ENCODE peak calls at places on chromosomes 6 and 20, in nine cellular contexts. D is GM23338; K is kidney; I is transverse colon; H is caudate nucleus; E is effector memory CD8-positive, alpha-beta T cell; O is DND-41; W is cardiac muscle cell; M is activated CD4-positive, CD25-positive, alpha-beta regulatory T cell treated with anti-CD3 and anti-CD28 coated beads, Interleukin-2, amount 50 U/mL, for 72 hours. Y is an unnamed sample.

GRCh38 chr6:11092654-11093053 is 980 bp upstream of the SMIM13 start:
- DNase-seq in D (no peak), K (no peak), I (no peak), H (no peak), E (no peak), O (no peak), W (no peak), M (no peak), Y (no peak)

GRCh38 chr6:166430269-166430668 is 47.5 kb upstream of the MPC1 start:
- DNase-seq in D (no peak), K (peak), I (no peak), H (no peak), E (no peak), O (no peak), W (no peak), M (no peak), Y (no peak)

GRCh38 chr6:116191881-116192280 is 62.0 kb downstream of the TSPYL4 start:
- DNase-seq in D (no peak), K (no peak), I (no peak), H (no peak), E (no peak), O (no peak), W (no peak), M (no peak), Y (no peak)

GRCh38 chr6:30885481-30885998 is 1.2 kb downstream of the DDR1 start:
- DNase-seq in D (peak), K (no peak), I (peak), H (peak), E (no peak), O (no peak), W (peak), M (peak), Y (peak)

GRCh38 chr20:23228912-23229311 is 121.7 kb upstream of the NXT1 start:
- DNase-seq in D (no peak), K (no peak), I (no peak), H (no peak), E (no peak), O (no peak), W (no peak), M (no peak), Y (no peak)

GRCh38 chr6:168864541-168865495 is 388.8 kb downstream of the THBS2 start:
- DNase-seq in D (no peak), K (no peak), I (no peak), H (peak), E (no peak), O (no peak), W (no peak), M (no peak), Y (no peak)

GRCh38 chr20:50969912-50970311 is 11.3 kb downstream of the MOCS3 start:
- DNase-seq in D (no peak), K (no peak), I (no peak), H (no peak), E (no peak), O (no peak), W (no peak), M (no peak), Y (no peak)

GRCh38 chr6:7590918-7591302 is 912 bp downstream of the SNRNP48 start:
- DNase-seq in D (peak), K (no peak), I (no peak), H (no peak), E (no peak), O (peak), W (no peak), M (no peak), Y (no peak)

GRCh38 chr6:21883528-21883927 is 290.0 kb downstream of the SOX4 start:
- DNase-seq in D (no peak), K (no peak), I (no peak), H (no peak), E (no peak), O (no peak), W (no peak), M (no peak), Y (no peak)

GRCh38 chr6:12233693-12234551 is 56.2 kb upstream of the EDN1 start:
- DNase-seq in D (peak), K (no peak), I (peak), H (peak), E (peak), O (peak), W (peak), M (no peak), Y (peak)

GRCh38 chr6:39225946-39226437 is 3.3 kb downstream of the KCNK5 start:
- DNase-seq in D (no peak), K (no peak), I (no peak), H (no peak), E (peak), O (peak), W (no peak), M (no peak), Y (no peak)

GRCh38 chr6:51675020-51675419 is 412.4 kb downstream of the PKHD1 start:
- DNase-seq in D (no peak), K (no peak), I (no peak), H (no peak), E (no peak), O (no peak), W (no peak), M (no peak), Y (no peak)

GRCh38 chr20:45361794-45362193 is 1.2 kb upstream of the SYS1 start:
- DNase-seq in D (no peak), K (no peak), I (no peak), H (no peak), E (no peak), O (no peak), W (no peak), M (no peak), Y (no peak)

GRCh38 chr6:134466751-134467525 is 149.0 kb upstream of the SGK1 start:
- DNase-seq in D (no peak), K (no peak), I (no peak), H (no peak), E (no peak), O (no peak), W (no peak), M (no peak), Y (peak)

GRCh38 chr20:47008842-47009518 is 114.3 kb downstream of the EYA2 start:
- DNase-seq in D (no peak), K (no peak), I (no peak), H (no peak), E (no peak), O (no peak), W (no peak), M (no peak), Y (peak)

GRCh38 chr6:99617131-99617530 is 10.5 kb downstream of the PRDM13 start:
- DNase-seq in D (no peak), K (no peak), I (no peak), H (no peak), E (no peak), O (no peak), W (no peak), M (no peak), Y (no peak)

GRCh38 chr6:16969699-16970695 is 131.9 kb upstream of the STMND1 start:
- DNase-seq in D (no peak), K (no peak), I (no peak), H (no peak), E (no peak), O (no peak), W (peak), M (no peak), Y (no peak)

GRCh38 chr6:13081189-13081563 is 247.2 kb downstream of the TBC1D7 start:
- DNase-seq in D (no peak), K (no peak), I (no peak), H (no peak), E (no peak), O (no peak), W (no peak), M (no peak), Y (no peak)

GRCh38 chr6:36700071-36700811 is 2.6 kb downstream of the RAB44 start:
- DNase-seq in D (no peak), K (no peak), I (no peak), H (no peak), E (no peak), O (no peak), W (no peak), M (no peak), Y (no peak)

Y was measured in A549.